ENCODE peak calls at places on chromosomes 12 and 14, in nine cellular contexts. M is lower lobe of right lung; P is A549; D is stomach; I is endodermal cell; H is cardiac muscle cell; Z is tibial artery; U is heart right ventricle; B is CD8-positive, alpha-beta T cell. F is an unnamed sample. For H3K4me1, the result is how much of the 10 kb centered on the place peaks cover.

GRCh38 chr14:48723841-48724495 is 862.2 kb downstream of the RPS29 start:
- DNase-seq in M (no peak), P (no peak), D (no peak), I (no peak), H (no peak), Z (no peak), U (no peak), B (no peak), F (no peak)

GRCh38 chr14:54366726-54367707 is 29.8 kb upstream of the CDKN3 start:
- DNase-seq in M (no peak), P (peak), D (peak), I (peak), H (peak), Z (no peak), U (no peak), B (peak), F (peak)

GRCh38 chr14:51630987-51631386 is 20.7 kb upstream of the FRMD6 start:
- DNase-seq in M (no peak), P (no peak), D (no peak), I (no peak), H (no peak), Z (no peak), U (no peak), B (no peak), F (no peak)

GRCh38 chr14:52399886-52400599 is 85.9 kb downstream of the PTGER2 start:
- DNase-seq in M (no peak), P (no peak), D (no peak), I (no peak), H (peak), Z (no peak), U (no peak), B (no peak), F (peak)

GRCh38 chr14:49206832-49207231 is 379.3 kb downstream of the RPS29 start:
- DNase-seq in M (no peak), P (no peak), D (no peak), I (no peak), H (peak), Z (no peak), U (no peak), B (no peak), F (no peak)

GRCh38 chr12:53754633-53755261 is 3.0 kb upstream of the CISTR start:
- DNase-seq in M (no peak), P (no peak), D (peak), I (peak), H (peak), Z (no peak), U (no peak), B (no peak), F (no peak)

GRCh38 chr12:67827820-67828383 is 161.3 kb upstream of the IFNG-AS1 start:
- DNase-seq in M (no peak), P (peak), D (no peak), I (no peak), H (peak), Z (no peak), U (peak), B (no peak), F (peak)

GRCh38 chr12:79998554-79998953 is 63.7 kb upstream of the PPP1R12A start:
- DNase-seq in M (no peak), P (no peak), D (no peak), I (no peak), H (no peak), Z (no peak), U (no peak), B (no peak), F (no peak)

GRCh38 chr14:36879558-36879957 is 217.9 kb downstream of the PAX9 start:
- DNase-seq in M (no peak), P (no peak), D (no peak), I (no peak), H (no peak), Z (no peak), U (no peak), B (no peak), F (no peak)

GRCh38 chr12:98060421-98060820 is 455.0 kb upstream of the TMPO start:
- DNase-seq in M (no peak), P (no peak), D (no peak), I (no peak), H (no peak), Z (no peak), U (no peak), B (no peak), F (no peak)

GRCh38 chr14:101705733-101706508 is 55.6 kb upstream of the PPP2R5C start:
- DNase-seq in M (peak), P (no peak), D (peak), I (peak), H (peak), Z (peak), U (peak), B (peak), F (peak)

GRCh38 chr14:100165376-100165775 is 5.9 kb upstream of the DEGS2 start:
- DNase-seq in M (no peak), P (no peak), D (peak), I (peak), H (no peak), Z (no peak), U (no peak), B (no peak), F (no peak)

GRCh38 chr12:1350055-1350933 is 244.1 kb downstream of the FBXL14 start:
- DNase-seq in M (no peak), P (peak), D (no peak), I (no peak), H (peak), Z (no peak), U (no peak), B (no peak), F (peak)

GRCh38 chr12:98228619-98229538 is 286.5 kb upstream of the TMPO start:
- DNase-seq in M (no peak), P (no peak), D (no peak), I (no peak), H (no peak), Z (no peak), U (no peak), B (no peak), F (no peak)

GRCh38 chr12:60263146-60263545 is 667.3 kb downstream of the SLC16A7 start:
- DNase-seq in M (no peak), P (no peak), D (no peak), I (no peak), H (no peak), Z (no peak), U (no peak), B (no peak), F (no peak)

GRCh38 chr12:114425031-114425626 is 19.2 kb upstream of the TBX5 start:
- DNase-seq in M (no peak), P (no peak), D (no peak), I (peak), H (peak), Z (no peak), U (no peak), B (no peak), F (no peak)

GRCh38 chr12:122116707-122117535 is 38.4 kb downstream of the MLXIP start:
- DNase-seq in M (peak), P (peak), D (peak), I (peak), H (no peak), Z (no peak), U (no peak), B (no peak), F (peak)

GRCh38 chr14:69643430-69644200 is 32.2 kb downstream of the SUSD6 start:
- DNase-seq in M (peak), P (peak), D (peak), I (no peak), H (no peak), Z (no peak), U (peak), B (peak), F (peak)

GRCh38 chr12:130158775-130159100 is 3.5 kb upstream of the FZD10 start:
- DNase-seq in M (no peak), P (no peak), D (no peak), I (no peak), H (no peak), Z (no peak), U (no peak), B (no peak), F (no peak)

GRCh38 chr12:102407776-102408486 is 72.4 kb downstream of the IGF1 start:
- DNase-seq in M (no peak), P (peak), D (no peak), I (no peak), H (no peak), Z (no peak), U (no peak), B (no peak), F (no peak)

GRCh38 chr12:3604750-3605638 is 114.0 kb downstream of the PRMT8 start:
- DNase-seq in M (no peak), P (no peak), D (peak), I (peak), H (peak), Z (no peak), U (peak), B (no peak), F (peak)

DNA sequence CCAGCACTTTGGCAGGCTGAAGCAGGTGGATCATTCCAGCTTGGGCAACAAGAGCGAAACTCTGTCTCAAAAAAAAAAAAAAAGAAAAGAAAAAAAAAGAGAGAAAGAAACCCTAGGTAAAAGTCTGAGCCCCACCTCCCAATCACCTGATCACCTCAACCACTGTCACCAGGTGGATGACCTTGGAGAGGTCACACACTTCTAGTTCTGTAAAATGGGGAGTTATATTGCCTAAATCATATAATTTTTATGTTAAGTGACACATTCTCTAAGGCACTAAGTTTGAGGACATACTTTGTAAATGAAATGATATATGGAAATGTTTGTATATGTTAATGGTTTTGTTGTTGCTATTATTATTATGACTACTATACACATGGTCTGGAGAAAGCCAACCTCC is 1.5 kb upstream of the ERBB3 start:
- DNase-seq in M (no peak), P (no peak), D (no peak), I (no peak), H (no peak), Z (no peak), U (no peak), B (no peak), F (no peak)
- H3K4me3 ChIP-seq in M (no peak), P (no peak), D (no peak), I (peak), H (no peak), Z (no peak), U (no peak), B (no peak), F (no peak)

DNA sequence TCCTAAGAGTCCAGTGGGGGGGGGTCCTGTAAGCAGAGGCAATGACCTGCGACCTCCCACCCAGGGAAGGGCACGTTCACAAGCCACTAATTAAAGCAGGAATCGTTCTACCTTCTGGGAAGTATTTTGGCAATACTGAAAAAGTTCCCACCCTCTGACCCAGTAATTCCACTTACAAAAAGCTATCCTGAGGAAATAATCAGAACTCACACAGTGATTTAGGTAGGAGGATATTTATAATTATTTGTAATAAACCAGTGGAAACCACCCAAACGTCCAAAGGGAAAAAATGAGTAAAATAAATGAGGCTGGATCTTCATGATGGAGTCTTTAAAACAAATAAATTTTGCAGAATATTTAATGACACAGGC is 54.7 kb downstream of the SSH1 start:
- DNase-seq in M (no peak), P (no peak), D (no peak), I (no peak), H (peak), Z (no peak), U (no peak), B (no peak), F (no peak)
- H3K4me1 ChIP-seq in M (under half), P (under half), D (under half), I (under half), H (half or more), Z (under half), U (half or more), B (under half), F (under half)

DNA sequence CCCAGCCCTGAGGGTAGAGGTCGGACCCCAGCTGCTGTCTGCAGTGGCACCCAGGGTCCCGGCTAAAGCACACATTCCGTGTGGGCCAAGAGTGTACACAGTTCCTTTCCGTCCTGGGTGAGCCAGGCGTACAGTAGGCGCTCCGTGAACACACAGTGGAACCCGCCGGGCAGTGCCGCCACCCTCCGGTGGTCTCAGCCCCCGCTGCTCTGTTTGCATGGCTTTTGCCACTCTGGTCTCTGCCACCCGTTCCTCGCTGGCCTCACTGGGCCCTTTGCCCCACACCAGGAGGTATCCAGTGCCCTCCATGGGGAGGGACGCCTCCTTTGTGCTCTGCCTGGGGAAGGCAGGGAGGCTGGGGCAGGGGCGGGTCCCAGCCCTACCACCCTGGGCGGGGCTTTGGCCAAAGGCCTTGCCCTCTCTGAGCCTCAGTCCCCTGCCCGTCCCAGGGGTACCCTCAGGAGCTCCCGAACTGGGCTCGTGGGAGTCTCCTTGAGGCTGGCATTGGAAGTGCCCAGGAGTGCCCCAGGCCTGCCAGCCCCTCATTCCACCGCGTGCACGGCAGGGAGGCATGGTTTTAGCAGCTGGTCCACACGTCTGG is 13.0 kb downstream of the TRMT61A start:
- DNase-seq in M (peak), P (no peak), D (no peak), I (no peak), H (no peak), Z (no peak), U (no peak), B (no peak), F (no peak)
- TF ChIP-seq CTCF in M (peak), P (no peak), D (no peak), I (peak), H (no peak), Z (peak), U (no peak), B (no peak), F (no peak)

GRCh38 chr14:59482120-59482434 is 2.1 kb downstream of the L3HYPDH start:
- DNase-seq in M (no peak), P (no peak), D (no peak), I (no peak), H (no peak), Z (no peak), U (no peak), B (no peak), F (no peak)
- H3K4me3 ChIP-seq in M (peak), P (peak), D (peak), I (peak), H (no peak), Z (peak), U (no peak), B (no peak), F (no peak)

GRCh38 chr12:111442301-111443045 is 36.8 kb downstream of the SH2B3 start:
- DNase-seq in M (no peak), P (no peak), D (no peak), I (peak), H (no peak), Z (peak), U (no peak), B (no peak), F (no peak)
- H3K4me1 ChIP-seq in M (half or more), P (under half), D (under half), I (under half), H (under half), Z (under half), U (half or more), B (half or more), F (under half)

DNA sequence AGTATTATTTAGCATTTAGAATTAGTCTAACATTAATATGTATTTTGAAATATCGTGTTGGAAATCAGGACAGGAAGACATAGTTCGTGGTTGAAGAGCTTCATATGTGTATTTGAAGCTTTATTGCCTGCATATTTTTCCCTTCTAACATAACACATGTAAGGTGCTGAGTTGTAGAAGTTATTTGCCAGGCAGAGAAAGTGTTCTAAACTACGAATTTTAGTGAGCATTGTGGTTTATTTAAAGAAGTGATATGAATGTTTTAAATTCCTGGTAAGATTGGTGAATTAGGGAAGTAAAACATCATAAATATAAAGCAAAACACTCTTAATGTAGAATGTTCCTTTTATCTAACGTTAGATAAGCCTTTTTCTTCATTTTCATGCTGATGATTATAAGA is 2.5 kb downstream of the RASSF3 start:
- DNase-seq in M (no peak), P (no peak), D (no peak), I (no peak), H (no peak), Z (no peak), U (no peak), B (no peak), F (no peak)
- TF ChIP-seq CTCF in M (no peak), P (no peak), D (no peak), I (no peak), H (no peak), Z (no peak), U (no peak), B (no peak), F (no peak)

DNA sequence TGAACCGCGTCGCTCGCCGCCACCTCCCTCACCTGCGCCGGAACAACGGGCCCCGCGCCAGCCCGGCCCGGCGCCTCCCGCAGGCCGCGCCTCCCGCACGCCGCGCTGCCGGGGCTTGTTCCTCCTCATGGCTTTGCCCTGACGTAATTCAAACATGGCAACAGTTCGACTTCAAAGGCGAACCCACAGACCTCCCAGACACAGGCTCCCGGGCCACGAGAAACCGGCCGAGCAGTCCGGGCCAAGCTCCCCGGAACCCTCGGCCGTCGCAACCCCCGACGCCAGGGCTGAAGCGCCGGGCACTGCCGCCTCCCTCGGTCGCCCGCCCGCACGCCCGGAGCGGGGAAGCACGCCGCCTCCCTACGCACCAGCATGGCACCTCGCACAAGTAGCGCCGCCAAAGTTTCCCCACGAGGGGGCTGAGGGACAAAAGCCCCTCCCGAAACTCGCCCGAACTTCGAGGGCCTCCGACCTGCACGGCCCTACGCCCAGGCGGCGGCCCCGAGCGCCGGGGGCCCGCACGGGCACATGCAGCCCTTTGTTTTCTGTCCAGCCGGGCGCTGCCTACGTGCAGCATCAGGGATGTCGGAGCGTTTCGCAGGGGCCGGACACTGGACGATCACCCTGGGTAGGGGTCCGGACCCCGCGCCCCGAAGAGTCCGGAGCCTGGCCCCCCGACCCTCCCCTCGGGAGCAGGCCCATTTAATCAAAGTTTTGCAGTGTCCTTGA is 1.7 kb downstream of the SINHCAF start:
- DNase-seq in M (peak), P (peak), D (peak), I (peak), H (peak), Z (peak), U (peak), B (peak), F (peak)
- H3K4me3 ChIP-seq in M (peak), P (peak), D (peak), I (peak), H (peak), Z (peak), U (peak), B (peak), F (peak)

GRCh38 chr14:105087963-105088811 is 23.0 kb upstream of the GPR132 start:
- DNase-seq in M (peak), P (peak), D (peak), I (peak), H (peak), Z (peak), U (peak), B (no peak), F (peak)

GRCh38 chr14:105087308-105087962 is 22.2 kb upstream of the GPR132 start:
- DNase-seq in M (peak), P (peak), D (peak), I (peak), H (peak), Z (peak), U (no peak), B (no peak), F (peak)

GRCh38 chr14:105085766-105086165 is 20.5 kb upstream of the GPR132 start:
- DNase-seq in M (no peak), P (no peak), D (peak), I (no peak), H (no peak), Z (no peak), U (no peak), B (no peak), F (no peak)

GRCh38 chr14:105084741-105085571 is 19.7 kb upstream of the GPR132 start:
- DNase-seq in M (no peak), P (no peak), D (peak), I (no peak), H (no peak), Z (no peak), U (no peak), B (no peak), F (no peak)

GRCh38 chr14:105086833-105087307 is 21.6 kb upstream of the GPR132 start:
- DNase-seq in M (peak), P (peak), D (peak), I (peak), H (peak), Z (peak), U (peak), B (peak), F (peak)
- H3K4me1 ChIP-seq in M (under half), P (half or more), D (under half), I (under half), H (under half), Z (under half), U (under half), B (under half), F (under half)

GRCh38 chr14:28681681-28682080 is 84.9 kb upstream of the FOXG1 start:
- DNase-seq in M (no peak), P (no peak), D (no peak), I (peak), H (no peak), Z (no peak), U (no peak), B (no peak), F (no peak)
- TF ChIP-seq CTCF in M (no peak), P (no peak), D (no peak), I (peak), H (no peak), Z (no peak), U (no peak), B (no peak), F (no peak)

DNA sequence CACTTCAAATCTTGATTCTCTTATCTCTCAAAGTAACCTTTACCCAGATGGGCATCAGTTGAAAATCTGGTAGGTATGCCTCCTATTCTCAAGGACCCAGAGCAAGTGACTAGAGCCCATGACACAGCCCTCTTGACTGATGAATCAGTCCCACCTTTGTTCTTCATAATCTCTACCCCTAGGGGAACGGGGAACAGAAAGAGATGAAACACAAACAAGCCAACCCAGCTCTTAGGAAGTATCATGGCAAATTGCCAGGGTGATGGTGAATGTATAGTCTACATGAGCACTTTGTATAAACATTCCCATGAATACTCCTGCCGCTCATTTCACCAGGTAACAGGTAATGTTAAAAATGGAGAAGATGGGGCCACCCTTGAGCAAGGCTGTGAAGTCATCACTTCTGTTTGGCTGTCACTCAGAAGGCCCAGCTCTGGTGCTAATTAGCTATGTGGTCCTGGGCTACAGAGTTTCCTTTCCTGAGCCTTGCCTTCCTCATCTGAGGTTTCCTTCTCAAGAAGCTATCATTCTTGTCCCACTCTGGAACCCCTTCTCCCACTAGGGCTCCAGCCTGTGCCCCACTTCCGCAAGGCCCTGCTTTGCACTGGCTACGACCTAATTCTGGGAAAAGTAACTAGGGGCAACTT is 161.7 kb downstream of the ANO2 start:
- DNase-seq in M (no peak), P (no peak), D (no peak), I (peak), H (no peak), Z (no peak), U (no peak), B (no peak), F (no peak)
- H3K4me3 ChIP-seq in M (no peak), P (no peak), D (no peak), I (no peak), H (no peak), Z (no peak), U (no peak), B (no peak), F (no peak)